ENCODE peak calls at places on chromosomes 3 and 15, in seven cellular contexts. P is Kasumi-1; Y is mucosa of descending colon; N is activated effector memory CD4-positive, alpha-beta T cell treated with anti-CD3 and anti-CD28 coated beads, Interleukin-2, amount 50 U/mL, for 16 hours; K is AG09319; R is GM12864; U is stimulated activated CD4-positive, alpha-beta T cell treated with anti-CD3 and anti-CD28 coated beads, TNF-alpha, amount 100 ng/mL, for 1 hour. F is an unnamed sample.

GRCh38 chr3:190318666-190319065 is 3.6 kb downstream of the CLDN1 start:
- DNase-seq in P (no peak), N (no peak), R (no peak), K (no peak), U (no peak), Y (no peak), F (no peak)

GRCh38 chr15:39592500-39592899 is 11.6 kb downstream of the THBS1 start:
- DNase-seq in Y (no peak), U (no peak), N (no peak), K (peak; percentile 57), R (no peak), P (no peak), F (no peak)

GRCh38 chr15:82105458-82106205 is 59.8 kb upstream of the MEX3B start:
- DNase-seq in U (no peak), R (no peak), Y (no peak), K (peak; percentile 39), N (peak; percentile 17), P (no peak), F (no peak)

GRCh38 chr3:28240440-28240839 is 979 bp upstream of the CMC1 start:
- DNase-seq in R (no peak), N (no peak), U (no peak), P (no peak), Y (no peak), K (no peak), F (no peak)

GRCh38 chr3:125313060-125313635 is 62.0 kb downstream of the ZNF148 start:
- DNase-seq in P (no peak), K (no peak), N (no peak), Y (no peak), R (no peak), U (no peak), F (no peak)

GRCh38 chr3:108319428-108320053 is 23.2 kb downstream of the HHLA2 start:
- DNase-seq in P (no peak), R (no peak), U (no peak), K (no peak), Y (peak; percentile 86), N (no peak), F (no peak)

GRCh38 chr15:98586066-98586465 is 62.3 kb upstream of the IGF1R start:
- DNase-seq in P (no peak), Y (no peak), U (no peak), K (no peak), R (no peak), N (no peak), F (no peak)

GRCh38 chr3:66464512-66464894 is 36.3 kb downstream of the LRIG1 start:
- DNase-seq in N (no peak), K (no peak), Y (no peak), P (no peak), U (no peak), R (no peak), F (no peak)

GRCh38 chr15:38853608-38854007 is 289.0 kb upstream of the RASGRP1 start:
- DNase-seq in P (no peak), N (peak; percentile 71), Y (peak; percentile 21), U (no peak), R (no peak), K (no peak), F (no peak)

GRCh38 chr15:63414474-63415201 is 33.0 kb upstream of the CA12 start:
- DNase-seq in Y (no peak), U (no peak), N (no peak), K (no peak), P (no peak), R (no peak), F (no peak)

GRCh38 chr3:15791525-15791924 is 6.3 kb downstream of the ANKRD28 start:
- DNase-seq in K (no peak), Y (no peak), P (no peak), U (no peak), R (no peak), N (no peak), F (no peak)

GRCh38 chr15:57792729-57793449 is 86.4 kb downstream of the POLR2M start:
- DNase-seq in R (no peak), N (no peak), Y (peak; percentile 59), K (no peak), U (no peak), P (no peak), F (no peak)

GRCh38 chr15:101447561-101448071 is 41.9 kb downstream of the PCSK6 start:
- DNase-seq in U (no peak), N (no peak), R (no peak), K (no peak), Y (no peak), P (no peak), F (no peak)

GRCh38 chr3:143098032-143098764 is 21.4 kb upstream of the CHST2 start:
- DNase-seq in P (no peak), N (no peak), K (no peak), Y (no peak), U (no peak), R (no peak), F (no peak)

GRCh38 chr3:69250014-69250413 is 127.6 kb upstream of the LMOD3 start:
- DNase-seq in R (no peak), K (no peak), U (peak; percentile 9), Y (peak; percentile 93), N (peak; percentile 77), P (no peak), F (no peak)

GRCh38 chr15:57527382-57528091 is 64.2 kb upstream of the MYZAP start:
- DNase-seq in K (peak; percentile 67), P (peak; percentile 88), N (no peak), U (no peak), R (peak; percentile 36), Y (peak; percentile 52), F (peak; percentile 61)